ENCODE peak calls at places on chromosomes 7 and 10, in five cellular contexts. R is HepG2, Q is K562, K is HCT116, Y is SK-N-SH. Z is an unnamed sample.

GRCh38 chr7:157863176-157863575 is 526.4 kb downstream of the DNAJB6 start:
- DNase-seq in R (no peak), Q (no peak), K (no peak), Y (no peak), Z (no peak)

GRCh38 chr10:83346216-83346910 is 792.9 kb upstream of the GHITM start:
- DNase-seq in R (no peak), Q (no peak), K (no peak), Y (no peak), Z (no peak)

GRCh38 chr7:641269-641671 is 85.2 kb upstream of the DNAAF5 start:
- DNase-seq in R (no peak), Q (peak), K (peak), Y (no peak), Z (no peak)

GRCh38 chr7:7416031-7416968 is 119.4 kb downstream of the COL28A1 start:
- DNase-seq in R (no peak), Q (no peak), K (no peak), Y (no peak), Z (no peak)

GRCh38 chr10:4051011-4051407 is 266.0 kb upstream of the KLF6 start:
- DNase-seq in R (no peak), Q (peak), K (no peak), Y (no peak), Z (no peak)

GRCh38 chr7:42931447-42931833 is 534 bp downstream of the PSMA2 start:
- DNase-seq in R (no peak), Q (no peak), K (no peak), Y (no peak), Z (no peak)

GRCh38 chr10:78729810-78730209 is 339.0 kb upstream of the ZMIZ1 start:
- DNase-seq in R (no peak), Q (no peak), K (no peak), Y (no peak), Z (no peak)

GRCh38 chr7:70392870-70393269 is 739.1 kb upstream of the GALNT17 start:
- DNase-seq in R (no peak), Q (no peak), K (no peak), Y (no peak), Z (no peak)

GRCh38 chr10:90884414-90884813 is 12.6 kb downstream of the RPP30 start:
- DNase-seq in R (no peak), Q (no peak), K (no peak), Y (no peak), Z (no peak)

GRCh38 chr7:47561715-47562446 is 20.0 kb downstream of the TNS3 start:
- DNase-seq in R (no peak), Q (no peak), K (no peak), Y (no peak), Z (no peak)

GRCh38 chr10:6721480-6721879 is 141.4 kb upstream of the PRKCQ start:
- DNase-seq in R (no peak), Q (no peak), K (peak), Y (peak), Z (no peak)

GRCh38 chr7:106117767-106118544 is 5.8 kb upstream of the SYPL1 start:
- DNase-seq in R (no peak), Q (no peak), K (no peak), Y (no peak), Z (no peak)

GRCh38 chr10:109966961-109967738 is 40.6 kb upstream of the ADD3 start:
- DNase-seq in R (peak), Q (no peak), K (no peak), Y (peak), Z (no peak)

GRCh38 chr10:22501412-22501811 is 156.1 kb downstream of the SPAG6 start:
- DNase-seq in R (no peak), Q (no peak), K (no peak), Y (no peak), Z (no peak)

GRCh38 chr10:35758086-35758485 is 116.0 kb upstream of the FZD8 start:
- DNase-seq in R (no peak), Q (no peak), K (no peak), Y (no peak), Z (no peak)
- H3K9ac ChIP-seq in R (no peak), Q (no peak), K (no peak), Y (no peak), Z (no peak)

GRCh38 chr10:62056219-62056618 is 154.7 kb downstream of the ARID5B start:
- DNase-seq in R (no peak), Q (no peak), K (no peak), Y (no peak), Z (no peak)
- H3K27ac ChIP-seq in R (no peak), Q (no peak), K (no peak), Y (peak), Z (peak)

DNA sequence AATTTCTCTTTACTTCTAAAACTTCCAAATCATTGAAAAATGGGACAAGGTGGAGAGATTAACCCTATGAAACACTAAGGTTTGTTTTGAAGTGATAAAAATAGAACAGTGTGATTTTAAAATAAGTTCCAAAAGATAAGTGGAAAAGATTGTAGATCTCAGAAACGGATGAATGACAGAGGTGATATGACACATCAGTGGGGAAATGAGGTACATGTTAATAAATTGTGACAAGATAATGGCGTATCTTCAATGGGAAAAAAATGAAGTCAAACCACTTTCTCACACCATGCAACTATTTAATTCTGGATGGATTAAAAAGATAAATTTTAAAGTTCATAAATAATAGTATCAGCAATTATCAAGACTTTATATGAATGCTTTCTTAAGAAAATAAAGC is 159.7 kb upstream of the VWC2 start:
- DNase-seq in R (no peak), Q (no peak), K (no peak), Y (no peak), Z (no peak)
- TF ChIP-seq POLR2AphosphoS5 in R (no peak), Q (no peak), K (no peak), Y (no peak), Z (no peak)

GRCh38 chr10:49516216-49516970 is 22.5 kb downstream of the ERCC6 start:
- DNase-seq in R (no peak), Q (no peak), K (no peak), Y (no peak), Z (no peak)
- H3K9ac ChIP-seq in R (no peak), Q (no peak), K (no peak), Y (no peak), Z (no peak)

DNA sequence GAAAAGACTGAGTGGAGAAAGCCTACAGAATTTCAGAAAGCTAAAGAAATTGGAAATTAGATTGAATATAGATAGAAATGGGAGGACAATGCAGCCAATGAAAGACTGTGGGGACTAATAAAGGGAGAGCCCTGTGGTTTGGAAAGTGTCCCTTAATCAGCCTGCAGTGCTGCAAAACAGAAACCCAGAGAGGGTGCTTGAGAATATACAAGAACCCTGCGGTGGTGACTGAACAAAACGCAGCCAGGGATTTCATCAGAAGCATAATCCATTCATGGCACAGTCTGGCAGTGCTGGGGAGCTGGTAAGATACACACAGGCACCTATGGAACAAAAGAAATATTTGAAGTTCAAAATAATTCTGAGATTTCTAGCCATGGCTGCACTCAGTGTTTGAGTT is 19.1 kb downstream of the CEP41 start:
- DNase-seq in R (no peak), Q (no peak), K (no peak), Y (no peak), Z (no peak)
- H3K27ac ChIP-seq in R (no peak), Q (no peak), K (no peak), Y (peak), Z (peak)

GRCh38 chr7:156547884-156548561 is 92.6 kb upstream of the RNF32 start:
- DNase-seq in R (no peak), Q (no peak), K (no peak), Y (no peak), Z (no peak)

GRCh38 chr7:156543699-156544098 is 96.9 kb upstream of the RNF32 start:
- DNase-seq in R (no peak), Q (no peak), K (no peak), Y (no peak), Z (no peak)

GRCh38 chr7:156545989-156546388 is 94.6 kb upstream of the RNF32 start:
- DNase-seq in R (no peak), Q (no peak), K (no peak), Y (no peak), Z (no peak)

GRCh38 chr7:156544199-156544598 is 96.4 kb upstream of the RNF32 start:
- DNase-seq in R (no peak), Q (peak), K (no peak), Y (no peak), Z (no peak)

DNA sequence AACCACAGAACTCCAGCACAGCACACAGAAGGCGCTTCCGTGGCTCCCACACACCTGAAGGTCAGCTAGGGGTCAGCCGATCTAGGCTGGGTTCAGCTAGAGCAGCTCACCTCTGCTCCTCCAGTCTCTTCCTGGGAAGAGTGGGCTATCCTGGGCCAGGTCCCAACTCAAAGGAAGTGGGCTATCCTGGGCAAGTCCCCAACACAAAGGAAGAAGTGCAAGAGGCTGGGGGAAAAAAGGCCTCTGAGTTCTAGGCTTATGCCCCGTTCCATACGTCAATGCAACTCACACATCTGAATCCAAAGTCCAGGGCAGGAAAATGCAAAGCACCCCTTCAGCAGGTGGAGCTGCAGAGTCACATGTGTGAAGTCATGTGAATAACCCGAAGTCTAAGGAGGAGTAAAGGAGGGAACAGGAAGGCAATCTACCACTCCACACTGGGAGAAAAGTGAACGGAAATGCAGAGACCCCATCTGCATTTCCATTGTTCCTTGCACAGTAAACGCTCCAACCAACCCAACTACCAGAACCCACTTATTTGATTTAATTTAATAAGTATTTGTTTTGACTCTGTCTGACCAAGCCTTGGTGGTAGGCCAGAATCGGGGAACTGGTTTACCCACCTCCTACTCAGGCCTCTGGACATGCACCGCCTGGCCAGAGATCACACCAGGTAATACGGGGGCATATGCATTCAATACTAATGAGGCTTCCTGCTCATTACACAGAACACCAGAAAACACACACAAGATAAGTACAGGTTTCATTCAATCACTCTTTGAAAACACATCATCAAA is 95.5 kb upstream of the RNF32 start:
- DNase-seq in R (peak), Q (peak), K (no peak), Y (no peak), Z (no peak)
- TF ChIP-seq POLR2AphosphoS5 in R (no peak), Q (no peak), K (no peak), Y (no peak), Z (no peak)

DNA sequence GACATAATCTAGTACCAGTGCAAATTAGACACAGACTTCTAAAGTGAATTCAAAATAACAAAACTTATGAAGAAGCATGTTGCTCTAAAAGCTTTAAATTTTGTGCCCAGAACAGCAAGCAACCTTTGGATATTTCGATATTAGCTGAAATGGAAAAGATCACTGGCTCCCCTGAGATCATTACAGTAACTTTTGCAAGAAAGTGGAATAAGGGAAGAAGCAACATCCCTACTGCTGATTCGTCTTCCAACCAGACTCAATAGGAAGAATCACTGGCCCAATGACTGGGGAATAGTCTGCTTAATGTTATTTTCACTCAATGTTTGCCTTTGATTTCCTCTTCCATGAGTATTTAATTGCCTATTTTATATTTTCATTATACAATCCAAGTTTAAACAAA is 7.9 kb downstream of the SKAP2 start:
- DNase-seq in R (no peak), Q (no peak), K (no peak), Y (no peak), Z (no peak)
- H3K9ac ChIP-seq in R (no peak), Q (no peak), K (no peak), Y (no peak), Z (no peak)

DNA sequence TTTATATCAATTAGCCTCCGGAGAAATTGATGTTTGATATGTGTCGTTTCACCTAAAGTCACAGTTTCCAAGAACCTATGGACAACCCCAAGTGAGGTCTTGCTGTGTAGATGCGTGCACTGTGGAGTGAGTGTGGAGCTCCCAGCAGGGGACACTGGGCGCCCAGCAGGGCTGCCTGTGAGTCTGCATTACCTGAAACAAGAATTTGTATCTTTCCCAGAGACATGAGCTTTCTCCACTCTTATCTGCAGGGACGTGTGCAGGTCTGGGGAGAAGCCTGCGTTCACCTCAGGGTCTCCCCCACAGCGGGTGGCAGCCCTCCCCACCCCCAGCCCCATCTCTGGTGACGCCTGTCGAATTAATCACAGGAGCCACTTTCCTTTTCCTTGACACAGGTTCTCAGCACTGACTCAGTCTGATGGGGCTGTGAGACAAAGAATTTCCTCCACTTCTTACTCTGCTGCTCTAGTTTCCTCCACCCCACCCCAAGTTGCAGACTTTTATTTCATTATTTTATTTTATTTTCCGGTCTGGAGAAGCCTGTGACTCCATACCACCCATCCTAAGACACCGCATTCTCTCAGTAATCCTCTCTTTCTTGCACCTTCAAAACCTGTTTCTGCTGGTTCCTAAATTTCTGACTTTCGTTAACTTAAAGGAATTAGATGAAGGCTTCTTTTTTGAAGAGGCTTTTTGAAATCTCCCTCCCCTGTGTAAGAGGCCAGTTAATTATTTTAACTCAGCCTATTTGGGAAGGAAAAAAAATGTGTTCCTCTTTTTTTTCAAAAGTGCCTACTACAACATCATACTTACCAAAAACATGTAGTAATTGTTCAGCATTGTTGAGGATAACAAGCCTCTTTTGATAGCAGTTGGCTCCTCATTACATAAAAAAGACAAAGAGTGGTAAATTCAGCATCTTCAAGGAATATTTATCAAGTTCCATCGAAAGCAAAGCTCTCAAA is 16.9 kb upstream of the INSIG1 start:
- DNase-seq in R (no peak), Q (peak), K (no peak), Y (no peak), Z (no peak)
- H3K27ac ChIP-seq in R (no peak), Q (no peak), K (no peak), Y (no peak), Z (no peak)

GRCh38 chr10:42753507-42754154 is 29.0 kb upstream of the BMS1 start:
- DNase-seq in R (no peak), Q (no peak), K (no peak), Y (peak), Z (no peak)

GRCh38 chr10:42755591-42756093 is 27.0 kb upstream of the BMS1 start:
- DNase-seq in R (no peak), Q (peak), K (no peak), Y (no peak), Z (no peak)

GRCh38 chr10:42755028-42755451 is 27.6 kb upstream of the BMS1 start:
- DNase-seq in R (no peak), Q (no peak), K (no peak), Y (peak), Z (no peak)

GRCh38 chr10:42754155-42755027 is 28.2 kb upstream of the BMS1 start:
- DNase-seq in R (no peak), Q (no peak), K (no peak), Y (peak), Z (no peak)

DNA sequence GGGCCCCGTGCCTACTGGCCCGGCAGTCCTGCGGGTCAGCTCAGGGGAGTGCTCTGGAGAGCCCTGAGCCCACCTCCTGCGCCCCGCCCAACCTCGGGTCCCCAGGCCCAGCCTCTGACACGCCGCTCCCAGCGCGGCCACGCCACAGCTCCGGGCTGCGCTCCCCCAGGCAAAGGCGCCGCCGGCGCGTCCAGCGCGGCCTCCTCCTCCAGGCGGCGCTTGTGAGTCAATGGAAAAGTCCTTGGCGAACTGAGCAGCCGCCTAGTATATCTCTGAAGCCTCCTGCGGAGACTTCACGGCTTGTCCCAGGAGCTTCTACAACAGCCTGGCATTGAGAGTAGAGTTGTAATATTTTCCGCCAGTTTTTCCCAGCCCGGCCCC is 29.5 kb upstream of the BMS1 start:
- DNase-seq in R (no peak), Q (peak), K (peak), Y (peak), Z (no peak)
- TF ChIP-seq POLR2AphosphoS5 in R (no peak), Q (no peak), K (peak), Y (no peak), Z (no peak)

DNA sequence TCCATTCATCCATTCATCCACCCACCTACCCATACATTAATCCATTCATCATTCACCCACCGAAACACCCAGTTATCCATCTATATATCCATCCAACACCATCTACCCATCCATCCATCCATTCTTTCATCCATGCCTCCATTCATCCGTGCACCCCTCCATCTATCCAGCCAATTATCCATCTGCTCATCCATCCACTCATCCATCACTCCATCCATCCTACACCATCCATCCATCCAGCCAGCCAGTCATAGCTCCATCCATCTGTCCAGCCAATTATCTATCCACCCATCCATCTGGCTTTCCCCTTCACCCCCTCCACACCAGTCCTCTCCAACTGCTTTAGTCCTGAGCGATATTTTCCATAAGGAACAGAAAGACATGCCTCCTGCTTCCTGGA is 7.5 kb upstream of the CXCL12 start:
- DNase-seq in R (no peak), Q (no peak), K (no peak), Y (no peak), Z (no peak)
- H3K9ac ChIP-seq in R (no peak), Q (no peak), K (no peak), Y (no peak), Z (no peak)